ENCODE peak calls at places on chromosomes 12 and 14, in four cellular contexts. K is neural crest cell, D is tibial nerve, V is colonic mucosa. M is an unnamed sample.

GRCh38 chr12:100229876-100230275 is 29.3 kb downstream of the ACTR6 start:
- DNase-seq in V (no peak), D (no peak), K (no peak), M (no peak)

GRCh38 chr12:121452356-121453021 is 52.6 kb downstream of the RNF34 start:
- DNase-seq in K (no peak), D (no peak), V (peak; percentile 60), M (peak; percentile 73)

GRCh38 chr14:100903672-100904185 is at the start of gene RTL1:
- DNase-seq in K (no peak), V (no peak), D (no peak), M (no peak)

GRCh38 chr12:55712700-55713415 is 3.0 kb upstream of the BLOC1S1 start:
- DNase-seq in V (no peak), D (no peak), K (no peak), M (no peak)

GRCh38 chr14:55333785-55334485 is 62.7 kb downstream of the FBXO34 start:
- DNase-seq in D (no peak), K (no peak), V (no peak), M (no peak)

GRCh38 chr12:26668230-26668629 is 164.8 kb downstream of the ITPR2 start:
- DNase-seq in V (no peak), D (no peak), K (no peak), M (no peak)

GRCh38 chr12:119843100-119843499 is 34.0 kb downstream of the CIT start:
- DNase-seq in D (no peak), K (no peak), V (no peak), M (no peak)

GRCh38 chr14:101134851-101135486 is 231.4 kb upstream of the RTL1 start:
- DNase-seq in D (no peak), K (no peak), V (no peak), M (no peak)

GRCh38 chr12:29783773-29784666 is at the start of gene TMTC1:
- DNase-seq in V (peak; percentile 48), K (peak; percentile 69), D (peak; percentile 40), M (no peak)

GRCh38 chr12:109759595-109759994 is 46.0 kb downstream of the FAM222A start:
- DNase-seq in V (no peak), D (peak; percentile 2), K (no peak), M (peak; percentile 32)

GRCh38 chr12:97006585-97006984 is 99.5 kb downstream of the NEDD1 start:
- DNase-seq in D (no peak), K (no peak), V (no peak), M (no peak)

GRCh38 chr14:22882529-22883190 is 362 bp upstream of the REM2 start:
- DNase-seq in K (peak; percentile 14), V (peak; percentile 51), D (no peak), M (no peak)

GRCh38 chr12:72271401-72271740 is 799 bp upstream of the TRHDE start:
- DNase-seq in K (peak; percentile 48), D (no peak), V (peak; percentile 16), M (no peak)

GRCh38 chr14:22427771-22428228 is 161.2 kb downstream of the DAD1 start:
- DNase-seq in V (no peak), D (no peak), K (peak; percentile 11), M (peak; percentile 52)

GRCh38 chr12:44317651-44318126 is 481.8 kb downstream of the TMEM117 start:
- DNase-seq in K (no peak), D (no peak), V (no peak), M (no peak)

GRCh38 chr12:42468853-42469252 is 120.7 kb downstream of the PRICKLE1 start:
- DNase-seq in D (no peak), V (no peak), K (no peak), M (no peak)

GRCh38 chr14:24131549-24131966 is 1.1 kb downstream of the FITM1 start:
- DNase-seq in V (no peak), K (no peak), D (no peak), M (no peak)

GRCh38 chr12:52074006-52074405 is 4.2 kb downstream of the ATG101 start:
- DNase-seq in D (no peak), V (no peak), K (no peak), M (no peak)

GRCh38 chr14:101365329-101366158 is 195.8 kb upstream of the DIO3 start:
- DNase-seq in K (no peak), V (no peak), D (no peak), M (no peak)

GRCh38 chr12:85825751-85826150 is 10.5 kb downstream of the RASSF9 start:
- DNase-seq in D (no peak), V (no peak), K (no peak), M (no peak)

GRCh38 chr14:92340938-92341337 is 18.0 kb downstream of the SLC24A4 start:
- DNase-seq in V (no peak), K (no peak), D (no peak), M (no peak)

GRCh38 chr12:117686911-117687377 is 281.8 kb downstream of the KSR2 start:
- DNase-seq in V (peak; percentile 23), K (no peak), D (no peak), M (no peak)

GRCh38 chr12:50728417-50728816 is 35.5 kb upstream of the ATF1 start:
- DNase-seq in D (no peak), V (no peak), K (no peak), M (no peak)

GRCh38 chr14:95303552-95303951 is 16.2 kb downstream of the CLMN start:
- DNase-seq in D (no peak), K (no peak), V (no peak), M (no peak)

GRCh38 chr14:45070215-45070614 is 13.7 kb upstream of the PRPF39 start:
- DNase-seq in K (no peak), D (no peak), V (no peak), M (no peak)

GRCh38 chr12:113049976-113050742 is 6.4 kb upstream of the DTX1 start:
- DNase-seq in V (no peak), D (no peak), K (peak; percentile 14), M (no peak)

GRCh38 chr12:48952691-48953090 is 4.6 kb downstream of the ARF3 start:
- DNase-seq in D (no peak), K (no peak), V (no peak), M (no peak)

GRCh38 chr12:132506730-132507538 is 17.0 kb downstream of the FBRSL1 start:
- DNase-seq in D (peak; percentile 43), V (peak; percentile 49), K (peak; percentile 52), M (no peak)

GRCh38 chr12:132508248-132508740 is 18.3 kb downstream of the FBRSL1 start:
- DNase-seq in V (no peak), K (no peak), D (no peak), M (no peak)

GRCh38 chr12:132506328-132506727 is 16.4 kb downstream of the FBRSL1 start:
- DNase-seq in V (no peak), K (no peak), D (no peak), M (no peak)

GRCh38 chr12:132508860-132509732 is 19.1 kb downstream of the FBRSL1 start:
- DNase-seq in V (no peak), D (no peak), K (no peak), M (no peak)

GRCh38 chr12:132507656-132508055 is 17.7 kb downstream of the FBRSL1 start:
- DNase-seq in K (no peak), D (no peak), V (no peak), M (no peak)
- TF ChIP-seq CTCF in K (no peak), D (no peak), V (no peak), M (no peak)

GRCh38 chr12:102976609-102977280 is 19.3 kb downstream of the ASCL1 start:
- DNase-seq in D (no peak), K (no peak), V (no peak), M (no peak)
- TF ChIP-seq CTCF in D (no peak), K (peak; percentile 54), V (no peak), M (no peak)

DNA sequence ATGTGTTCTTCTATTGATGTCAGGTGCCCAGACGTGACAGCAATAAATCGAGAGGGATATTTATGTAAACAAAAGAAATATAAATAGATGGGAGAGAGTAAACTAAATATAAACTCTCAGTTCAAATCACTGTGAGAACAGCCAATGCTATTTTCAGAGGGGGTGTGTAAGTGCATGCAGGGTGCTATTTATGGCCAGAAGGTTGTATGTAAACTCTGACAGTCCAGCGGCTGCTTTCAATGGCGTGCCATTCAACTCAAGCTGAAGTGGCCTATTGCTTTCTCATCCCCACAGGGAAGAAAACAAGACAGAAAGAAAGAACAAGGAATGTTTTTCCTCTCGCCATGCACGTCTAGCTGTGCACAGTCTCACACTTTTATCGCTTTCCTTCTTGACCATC is 127.2 kb downstream of the KCNA5 start:
- DNase-seq in V (no peak), D (no peak), K (no peak), M (no peak)
- TF ChIP-seq CTCF in V (no peak), D (no peak), K (no peak), M (no peak)

GRCh38 chr12:126668961-126669360 is 1598.0 kb upstream of the TMEM132C start:
- DNase-seq in V (no peak), D (no peak), K (no peak), M (no peak)

GRCh38 chr12:126667340-126667739 is 1599.6 kb upstream of the TMEM132C start:
- DNase-seq in D (no peak), V (no peak), K (no peak), M (no peak)

GRCh38 chr12:126668538-126668937 is 1598.4 kb upstream of the TMEM132C start:
- DNase-seq in V (no peak), D (no peak), K (no peak), M (no peak)

GRCh38 chr12:126663304-126664094 is 1598.3 kb downstream of the AACS start:
- DNase-seq in V (no peak), K (peak; percentile 2), D (no peak), M (no peak)
- TF ChIP-seq CTCF in V (no peak), K (peak; percentile 64), D (no peak), M (no peak)

DNA sequence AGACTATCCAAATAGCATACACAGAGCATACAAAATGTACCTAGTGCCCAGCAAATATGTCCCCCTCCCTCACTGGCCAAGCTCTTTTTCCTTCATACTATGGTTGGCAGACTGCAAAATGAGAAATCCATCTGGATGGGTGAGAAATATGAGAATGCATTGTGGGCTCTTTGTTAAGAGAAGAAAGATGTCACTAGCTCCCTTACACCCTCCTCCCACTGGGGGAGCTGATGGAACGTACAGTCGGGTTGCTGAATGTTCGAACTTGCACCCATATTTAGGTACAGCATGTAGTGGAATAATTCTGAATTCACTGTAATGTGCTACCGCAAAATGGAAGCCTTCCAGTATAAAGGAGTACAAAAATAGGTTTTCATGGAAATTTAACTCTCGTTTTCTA is 377.5 kb downstream of the GRIN2B start:
- DNase-seq in D (no peak), K (no peak), V (no peak), M (no peak)
- TF ChIP-seq CTCF in D (no peak), K (no peak), V (no peak), M (no peak)

DNA sequence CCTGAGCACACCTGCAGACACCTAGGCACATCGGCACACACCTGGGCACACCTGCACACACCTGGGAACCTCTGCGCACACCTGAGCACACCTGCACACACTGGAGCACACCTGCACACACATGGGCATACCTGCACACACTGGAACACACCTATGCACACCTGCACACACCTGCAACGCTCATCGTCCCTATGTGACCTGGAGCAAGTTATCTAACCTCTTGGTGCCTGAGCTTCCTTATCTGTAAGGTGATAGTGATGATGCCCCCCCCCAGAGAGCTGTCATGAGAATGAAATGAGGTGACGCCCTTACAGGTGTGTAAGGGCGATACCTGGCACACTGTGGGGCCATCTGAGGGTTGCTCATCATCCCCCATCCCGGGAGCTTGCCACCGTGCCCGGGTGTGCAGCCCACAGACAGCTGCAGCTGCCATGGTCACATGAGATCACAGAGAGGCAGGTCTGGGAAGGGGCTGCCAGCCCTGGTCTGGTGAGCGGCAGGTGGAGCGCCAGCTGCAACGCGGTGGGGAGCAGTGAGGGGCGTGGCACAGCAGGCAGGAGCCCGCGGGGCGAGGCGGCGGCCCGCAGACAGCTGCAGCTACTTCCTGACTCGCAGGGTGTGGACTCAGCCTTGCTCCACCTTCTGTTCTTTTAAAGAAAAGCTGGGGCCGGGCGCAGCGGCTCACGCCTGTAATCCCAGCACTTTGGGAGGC is 59.9 kb upstream of the FBRSL1 start:
- DNase-seq in D (no peak), V (peak; percentile 85), K (no peak), M (no peak)
- TF ChIP-seq CTCF in D (no peak), V (no peak), K (no peak), M (no peak)

M was measured in CD14-positive monocyte.